ENCODE peak calls at places on chromosomes 12 and 14, in ten cellular contexts. M is IMR-90, J is lung, V is PC-3, T is HFF-Myc, D is psoas muscle, C is BE2C, N is ovary, E is astrocyte of the spinal cord, P is GM12865. Y is an unnamed sample.

GRCh38 chr14:65279958-65280357 is 132.6 kb upstream of the FUT8 start:
- DNase-seq in M (no peak), J (no peak), V (no peak), T (no peak), D (no peak), C (no peak), N (no peak), E (no peak), P (no peak), Y (no peak)

GRCh38 chr12:128531153-128531552 is 264.2 kb downstream of the TMEM132C start:
- DNase-seq in M (no peak), J (no peak), V (no peak), T (no peak), D (no peak), C (no peak), N (no peak), E (no peak), P (peak), Y (no peak)

GRCh38 chr14:63164108-63164683 is 40.0 kb upstream of the RHOJ start:
- DNase-seq in M (no peak), J (no peak), V (no peak), T (no peak), D (no peak), C (no peak), N (no peak), E (no peak), P (no peak), Y (no peak)

GRCh38 chr12:24561411-24561871 is 387.5 kb downstream of the BCAT1 start:
- DNase-seq in M (peak), J (no peak), V (no peak), T (no peak), D (no peak), C (no peak), N (no peak), E (peak), P (no peak), Y (peak)

GRCh38 chr14:64951291-64951690 is 8.7 kb upstream of the GPX2 start:
- DNase-seq in M (no peak), J (no peak), V (no peak), T (no peak), D (no peak), C (no peak), N (no peak), E (no peak), P (no peak), Y (no peak)

GRCh38 chr12:92764820-92765219 is 62.0 kb downstream of the PLEKHG7 start:
- DNase-seq in M (peak), J (no peak), V (no peak), T (no peak), D (no peak), C (no peak), N (no peak), E (peak), P (no peak), Y (no peak)

GRCh38 chr14:97401714-97402113 is 604.5 kb downstream of the VRK1 start:
- DNase-seq in M (no peak), J (no peak), V (no peak), T (no peak), D (no peak), C (no peak), N (no peak), E (no peak), P (no peak), Y (no peak)

GRCh38 chr12:77166711-77167110 is 101.3 kb upstream of the E2F7 start:
- DNase-seq in M (no peak), J (no peak), V (peak), T (no peak), D (no peak), C (no peak), N (no peak), E (peak), P (no peak), Y (no peak)

GRCh38 chr12:67747869-67748760 is 99.6 kb downstream of the DYRK2 start:
- DNase-seq in M (peak), J (no peak), V (peak), T (no peak), D (peak), C (no peak), N (no peak), E (peak), P (no peak), Y (peak)

DNA sequence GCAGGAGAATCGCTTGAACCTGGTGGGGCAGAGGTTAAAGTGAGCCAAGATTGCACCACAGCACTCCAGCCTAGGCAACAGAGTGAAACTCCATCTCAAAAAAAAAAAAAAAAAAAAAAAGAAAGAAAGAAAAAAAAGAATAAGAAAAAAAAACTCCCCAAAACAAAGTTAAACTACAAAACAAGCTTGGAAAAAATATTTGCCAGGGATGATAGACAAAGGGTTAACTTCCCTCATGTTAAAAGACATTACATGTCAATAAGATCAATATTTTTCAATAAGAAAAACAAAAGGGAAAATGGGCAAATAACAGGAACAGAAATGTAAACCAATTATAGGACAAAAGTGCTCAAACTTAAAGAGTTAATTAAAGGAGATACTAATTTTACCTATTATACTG is 26.4 kb upstream of the HIGD1C start:
- DNase-seq in M (no peak), J (no peak), V (no peak), T (no peak), D (no peak), C (no peak), N (no peak), E (no peak), P (no peak), Y (no peak)
- H3K4me3 ChIP-seq in M (no peak), J (no peak), V (no peak), T (peak), D (peak), C (peak), N (peak), E (peak), P (peak), Y (peak)

GRCh38 chr12:49264873-49265792 is at the start of gene TUBA1C:
- DNase-seq in M (peak), J (peak), V (peak), T (peak), D (peak), C (peak), N (peak), E (peak), P (peak), Y (peak)
- TF ChIP-seq CTCF in M (peak), J (no peak), V (no peak), T (no peak), D (no peak), C (no peak), N (no peak), E (no peak), P (no peak), Y (no peak)

DNA sequence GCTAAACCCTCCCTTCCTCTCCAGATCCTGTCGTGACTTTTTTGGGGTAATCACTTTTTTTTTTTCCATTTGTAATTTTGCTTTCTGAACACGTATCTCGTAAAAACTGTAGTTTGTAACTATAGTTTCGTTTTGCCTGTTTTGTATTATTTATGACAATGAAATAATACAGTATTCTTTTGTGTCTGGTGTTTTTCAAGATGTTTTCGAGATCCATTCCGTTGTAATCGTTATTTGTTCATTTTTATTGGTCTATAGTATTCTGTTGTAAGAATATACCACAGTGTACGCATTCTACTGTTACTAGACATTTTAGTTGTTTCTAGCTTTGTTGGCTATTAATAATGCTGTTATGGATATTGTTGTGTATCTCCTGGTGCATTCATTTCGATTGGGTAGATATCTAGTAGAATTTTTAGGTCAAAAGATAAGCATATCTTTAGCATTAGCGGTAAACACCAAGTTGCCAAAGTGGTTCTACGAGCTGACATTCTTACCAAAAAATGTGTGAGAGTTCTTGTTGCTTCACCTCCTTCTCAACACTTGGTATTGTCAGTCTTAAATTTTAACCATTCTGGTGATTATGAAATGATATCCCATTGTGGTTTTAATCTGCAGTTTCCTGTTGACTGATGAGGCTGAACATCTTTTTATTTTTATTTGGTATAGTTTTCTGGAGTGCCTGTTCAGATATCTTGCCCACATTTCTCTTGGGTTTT is 92.3 kb upstream of the EVL start:
- DNase-seq in M (no peak), J (no peak), V (no peak), T (no peak), D (no peak), C (no peak), N (no peak), E (no peak), P (no peak), Y (no peak)
- H3K4me3 ChIP-seq in M (peak), J (no peak), V (peak), T (peak), D (peak), C (peak), N (peak), E (peak), P (peak), Y (peak)

GRCh38 chr14:32925439-32925838 is 13.2 kb upstream of the NPAS3 start:
- DNase-seq in M (no peak), J (no peak), V (no peak), T (no peak), D (no peak), C (no peak), N (no peak), E (no peak), P (no peak), Y (no peak)
- TF ChIP-seq CTCF in M (no peak), J (no peak), V (no peak), T (no peak), D (no peak), C (no peak), N (no peak), E (no peak), P (no peak), Y (no peak)

DNA sequence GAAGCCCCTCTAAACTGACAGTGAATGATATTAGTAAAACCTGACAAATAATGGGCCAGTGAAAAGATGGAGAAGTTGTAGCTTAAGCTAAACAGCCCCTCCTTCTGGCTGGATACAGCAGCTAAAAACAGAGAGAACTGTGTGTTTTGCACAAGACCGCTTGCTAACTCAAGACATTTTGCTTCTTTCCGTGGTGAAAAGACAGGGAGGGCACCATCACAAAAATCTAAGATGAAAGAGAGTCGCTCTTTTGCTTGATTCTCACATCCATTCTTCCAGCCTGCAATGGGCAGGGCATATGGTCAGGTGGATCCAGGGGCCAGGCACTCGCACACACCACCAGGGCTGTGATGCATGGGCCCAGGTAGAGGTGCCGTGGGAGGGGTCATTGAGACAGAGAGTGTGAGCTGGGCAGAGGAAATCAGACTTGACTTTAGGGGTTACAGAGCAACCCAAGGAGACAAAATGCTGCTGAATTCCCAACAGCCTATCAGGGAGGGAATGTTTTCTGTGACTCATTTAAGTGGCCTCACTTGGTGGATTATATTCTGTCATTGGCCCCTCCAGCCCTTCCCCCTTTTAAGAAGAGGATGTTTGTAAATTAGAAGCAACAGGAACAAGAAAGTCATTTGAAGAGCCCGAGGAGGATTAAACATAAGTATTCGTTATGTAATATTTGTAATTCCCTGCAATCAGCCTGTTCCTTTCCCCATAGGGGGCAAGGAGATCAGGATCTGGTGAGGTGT is 12.2 kb downstream of the EMP1 start:
- DNase-seq in M (peak), J (no peak), V (peak), T (no peak), D (no peak), C (no peak), N (no peak), E (no peak), P (peak), Y (peak)
- H3K4me3 ChIP-seq in M (no peak), J (no peak), V (no peak), T (no peak), D (no peak), C (no peak), N (no peak), E (no peak), P (no peak), Y (no peak)

GRCh38 chr14:96051231-96051630 is 12.1 kb downstream of the C14orf132 start:
- DNase-seq in M (no peak), J (no peak), V (no peak), T (no peak), D (no peak), C (no peak), N (no peak), E (no peak), P (no peak), Y (no peak)
- TF ChIP-seq CTCF in M (no peak), J (no peak), V (no peak), T (no peak), D (no peak), C (no peak), N (no peak), E (no peak), P (no peak), Y (no peak)

GRCh38 chr12:12720052-12720451 is 2.9 kb downstream of the CDKN1B start:
- DNase-seq in M (no peak), J (peak), V (peak), T (no peak), D (no peak), C (no peak), N (no peak), E (peak), P (no peak), Y (no peak)
- H3K4me3 ChIP-seq in M (peak), J (no peak), V (peak), T (peak), D (peak), C (peak), N (peak), E (peak), P (peak), Y (peak)

GRCh38 chr14:32203928-32204357 is 874 bp upstream of the RNU6-8 start:
- DNase-seq in M (no peak), J (no peak), V (peak), T (no peak), D (peak), C (no peak), N (peak), E (no peak), P (peak), Y (peak)
- TF ChIP-seq CTCF in M (no peak), J (no peak), V (no peak), T (no peak), D (no peak), C (no peak), N (no peak), E (no peak), P (no peak), Y (no peak)

Y was measured in fibroblast of villous mesenchyme.